ENCODE peak calls at places on chromosomes 1 and 21, in seven cellular contexts. P is BE2C; Z is cardiac muscle cell; Y is Panc1; S is CD8-positive, alpha-beta memory T cell; O is tibial nerve; A is uterus. N is an unnamed sample.

GRCh38 chr1:168227620-168228019 is 1.8 kb downstream of the SFT2D2 start:
- DNase-seq in P (no peak), Z (no peak), Y (no peak), S (no peak), O (no peak), A (no peak), N (no peak)

GRCh38 chr1:15007368-15007767 is 146.2 kb upstream of the TMEM51 start:
- DNase-seq in P (no peak), Z (no peak), Y (no peak), S (no peak), O (no peak), A (no peak), N (no peak)

GRCh38 chr1:58699011-58699762 is 675 bp downstream of the MYSM1 start:
- DNase-seq in P (peak; percentile 3), Z (no peak), Y (no peak), S (no peak), O (no peak), A (no peak), N (no peak)

GRCh38 chr21:14850394-14850793 is 214.4 kb downstream of the NRIP1 start:
- DNase-seq in P (no peak), Z (no peak), Y (no peak), S (no peak), O (no peak), A (no peak), N (no peak)

GRCh38 chr1:204320413-204320812 is 39.3 kb downstream of the PLEKHA6 start:
- DNase-seq in P (no peak), Z (no peak), Y (no peak), S (no peak), O (no peak), A (no peak), N (no peak)

GRCh38 chr1:84939151-84939550 is 46.1 kb upstream of the LPAR3 start:
- DNase-seq in P (no peak), Z (no peak), Y (no peak), S (no peak), O (no peak), A (no peak), N (no peak)

GRCh38 chr1:59673575-59674467 is 140.9 kb upstream of the HOOK1 start:
- DNase-seq in P (no peak), Z (no peak), Y (no peak), S (no peak), O (no peak), A (peak; percentile 74), N (peak; percentile 90)

GRCh38 chr21:15564907-15565306 is 164.9 kb upstream of the USP25 start:
- DNase-seq in P (no peak), Z (peak; percentile 14), Y (no peak), S (no peak), O (no peak), A (no peak), N (no peak)

GRCh38 chr1:26281971-26282693 is 2.2 kb downstream of the SH3BGRL3 start:
- DNase-seq in P (no peak), Z (peak; percentile 74), Y (no peak), S (no peak), O (no peak), A (no peak), N (peak; percentile 44)

GRCh38 chr1:225760531-225760930 is 17.1 kb upstream of the SRP9 start:
- DNase-seq in P (no peak), Z (no peak), Y (no peak), S (no peak), O (no peak), A (no peak), N (no peak)

GRCh38 chr1:48526045-48526714 is 54.2 kb upstream of the SPATA6 start:
- DNase-seq in P (peak; percentile 45), Z (no peak), Y (no peak), S (no peak), O (peak; percentile 30), A (no peak), N (no peak)

GRCh38 chr1:8367571-8368184 is 49.8 kb downstream of the SLC45A1 start:
- DNase-seq in P (no peak), Z (peak; percentile 56), Y (no peak), S (no peak), O (no peak), A (no peak), N (no peak)

GRCh38 chr1:223136086-223136485 is 7.0 kb downstream of the TLR5 start:
- DNase-seq in P (no peak), Z (peak; percentile 24), Y (no peak), S (no peak), O (no peak), A (no peak), N (no peak)

GRCh38 chr1:223135176-223135575 is 7.9 kb downstream of the TLR5 start:
- DNase-seq in P (no peak), Z (no peak), Y (no peak), S (no peak), O (no peak), A (peak; percentile 36), N (no peak)

GRCh38 chr1:223137402-223138100 is 5.5 kb downstream of the TLR5 start:
- DNase-seq in P (no peak), Z (no peak), Y (no peak), S (no peak), O (peak; percentile 86), A (peak; percentile 60), N (no peak)

GRCh38 chr1:223133301-223133823 is 9.7 kb downstream of the TLR5 start:
- DNase-seq in P (no peak), Z (no peak), Y (peak; percentile 52), S (no peak), O (no peak), A (no peak), N (no peak)

DNA sequence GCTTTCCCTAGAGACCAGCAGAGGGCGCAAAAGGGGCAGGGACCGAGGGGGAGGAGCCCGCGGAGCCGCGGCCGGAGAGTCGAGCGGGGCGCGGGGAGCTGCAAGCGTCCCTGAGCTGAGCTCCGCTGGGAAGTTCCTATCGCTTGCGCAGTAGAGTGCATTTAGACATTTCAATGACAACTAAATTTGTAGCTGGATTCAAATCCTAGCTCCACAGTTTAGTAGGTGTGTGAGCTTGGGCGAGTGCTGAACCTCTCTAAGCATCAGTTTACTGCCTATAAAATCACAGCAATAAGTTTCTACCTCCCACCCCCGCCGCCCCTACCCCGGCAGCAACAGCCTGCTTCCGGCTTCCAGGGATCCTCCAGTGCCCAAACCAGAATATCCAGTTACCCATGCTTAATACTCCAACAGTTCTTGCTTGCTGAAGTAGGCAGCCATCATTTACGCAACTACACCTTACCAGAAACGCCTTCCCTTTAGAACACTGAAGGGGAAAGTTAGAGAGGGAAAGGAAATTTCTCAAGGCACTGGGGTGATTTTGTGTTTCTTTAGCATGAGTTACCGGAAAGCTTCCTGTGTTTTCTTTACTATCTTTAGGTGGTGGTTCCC is 9.1 kb downstream of the TLR5 start:
- DNase-seq in P (peak; percentile 85), Z (peak; percentile 90), Y (no peak), S (peak; percentile 72), O (peak; percentile 80), A (peak; percentile 82), N (peak; percentile 87)
- H3K4me3 ChIP-seq in P (peak overlapping the region; percentile 17), Z (peak overlapping the region; percentile 17), Y (peak overlapping the region; percentile 41), S (peak overlapping the region; percentile 5), O (peak overlapping the region; percentile 23), A (peak overlapping the region; percentile 30), N (peak overlapping the region; percentile 37)

GRCh38 chr1:52973843-52974242 is 46.8 kb downstream of the SCP2 start:
- DNase-seq in P (no peak), Z (no peak), Y (no peak), S (no peak), O (no peak), A (no peak), N (no peak)

GRCh38 chr1:52967666-52968065 is 40.6 kb downstream of the SCP2 start:
- DNase-seq in P (no peak), Z (no peak), Y (no peak), S (no peak), O (no peak), A (no peak), N (no peak)

DNA sequence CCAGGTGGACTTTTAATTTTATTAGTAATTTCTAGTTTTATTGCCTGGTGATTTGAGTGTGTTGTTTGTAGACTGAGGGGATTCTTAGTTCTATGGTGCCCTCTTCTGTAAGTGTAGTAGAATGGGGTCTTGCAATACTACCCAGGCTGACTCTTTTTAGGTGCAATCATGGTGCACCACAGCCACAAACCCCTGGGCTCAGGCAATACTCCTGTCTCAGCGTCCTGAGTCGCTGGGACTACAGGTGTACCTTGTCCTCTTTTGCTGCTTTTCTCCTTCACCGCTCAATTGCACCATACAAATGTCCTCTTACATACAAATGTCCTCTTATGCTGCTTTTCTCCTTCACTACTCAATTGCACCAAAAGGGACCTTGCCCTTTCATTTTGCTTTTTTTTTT is 43.1 kb downstream of the SCP2 start:
- DNase-seq in P (no peak), Z (peak; percentile 20), Y (no peak), S (no peak), O (no peak), A (no peak), N (no peak)
- H3K4me1 ChIP-seq in P (no peaks in the 10 kb centered on the region), Z (no peaks in the 10 kb centered on the region), Y (no peaks in the 10 kb centered on the region), S (no peaks in the 10 kb centered on the region), O (no peaks in the 10 kb centered on the region), A (no peaks in the 10 kb centered on the region), N (no peaks in the 10 kb centered on the region)

DNA sequence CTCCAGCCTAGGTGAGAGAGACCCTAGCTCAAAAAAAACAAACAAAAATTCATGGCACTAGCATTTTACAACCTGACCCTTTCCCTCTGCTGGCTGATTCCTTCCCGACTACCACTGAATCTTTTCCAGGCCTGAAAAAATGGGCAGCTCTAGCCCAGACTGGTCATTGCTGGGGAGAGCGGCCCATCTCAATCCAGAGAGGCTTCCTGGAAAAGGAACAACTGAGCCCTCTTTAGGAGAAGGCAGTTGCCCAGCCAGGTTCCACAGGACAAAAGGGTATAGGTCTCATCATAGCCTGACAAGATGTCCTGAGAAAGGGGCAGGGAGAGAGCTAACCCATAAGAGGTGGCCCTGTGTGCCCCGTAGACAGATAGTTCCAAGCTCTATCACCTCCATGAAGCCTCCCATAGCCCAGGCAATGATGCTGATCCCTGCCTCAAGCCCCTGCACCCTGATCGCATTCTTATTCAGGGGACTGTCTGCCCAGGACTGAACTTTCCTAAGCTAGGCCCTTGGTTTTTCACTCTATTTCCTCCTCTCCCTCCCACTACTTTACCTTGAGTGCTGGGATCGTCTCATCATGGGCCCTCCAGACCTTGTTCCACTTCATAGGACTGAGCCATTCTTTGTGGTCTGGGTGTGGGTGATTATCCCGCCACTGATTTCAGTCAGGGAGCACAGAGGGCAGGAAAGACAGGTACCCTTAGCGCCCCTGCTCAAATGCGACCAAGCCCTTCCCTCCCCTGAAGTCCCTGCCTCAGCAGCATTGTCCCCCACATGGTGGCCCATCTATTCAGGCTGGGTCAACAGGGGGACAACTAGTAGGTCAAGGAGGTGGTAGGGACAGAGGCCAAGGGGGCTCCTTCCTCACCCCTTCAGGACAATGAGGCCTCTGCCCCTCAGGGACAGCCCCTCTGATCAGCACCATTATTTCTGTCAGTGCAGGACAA is 18.2 kb downstream of the RHBG start:
- DNase-seq in P (no peak), Z (no peak), Y (no peak), S (no peak), O (no peak), A (no peak), N (no peak)
- H3K4me3 ChIP-seq in P (no peak overlapping the region), Z (no peak overlapping the region), Y (no peak overlapping the region), S (no peak overlapping the region), O (no peak overlapping the region), A (no peak overlapping the region), N (no peak overlapping the region)

DNA sequence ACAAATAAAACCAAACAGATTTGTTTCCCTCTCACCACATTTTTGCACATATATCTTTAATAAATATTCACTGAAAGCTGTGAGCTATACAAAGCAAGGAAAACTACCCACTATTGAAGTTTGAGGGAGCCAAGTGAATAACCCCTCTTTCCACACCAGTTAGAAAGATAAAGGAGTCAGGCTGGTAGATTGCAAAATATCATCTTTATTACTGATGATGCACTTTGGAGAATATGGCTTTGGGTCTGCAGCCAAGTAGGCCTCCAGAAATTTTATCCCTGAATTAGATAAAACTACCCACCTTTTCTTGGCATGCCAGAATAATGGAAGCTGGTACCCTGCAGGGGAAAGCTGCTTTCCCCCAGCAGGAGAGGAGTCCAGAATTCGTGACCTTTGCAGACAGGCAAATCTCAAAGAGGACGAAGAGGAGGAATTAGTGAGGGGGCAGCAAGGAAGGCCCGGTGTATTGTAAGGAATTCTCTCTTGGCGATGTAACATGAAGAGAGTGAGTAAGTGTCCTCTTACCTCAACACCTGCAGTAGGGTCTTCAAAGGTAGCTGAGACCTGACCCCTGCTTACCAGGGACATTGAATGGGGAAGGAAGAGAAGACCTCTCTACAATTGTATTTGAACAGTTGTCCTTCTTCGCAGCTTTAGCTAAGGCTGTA is 84.7 kb downstream of the LRRC8D start:
- DNase-seq in P (no peak), Z (no peak), Y (no peak), S (no peak), O (no peak), A (no peak), N (no peak)
- H3K4me1 ChIP-seq in P (peaks cover 9% of the 10 kb centered on the region), Z (peaks cover 43% of the 10 kb centered on the region), Y (peaks cover 27% of the 10 kb centered on the region), S (peaks cover 8% of the 10 kb centered on the region), O (no peaks in the 10 kb centered on the region), A (no peaks in the 10 kb centered on the region), N (peaks cover 7% of the 10 kb centered on the region)

N was measured in right lobe of liver.